ENCODE peak calls at places on chromosomes 4 and X, in four cellular contexts. One of them, this sample, is unnamed.

GRCh38 chr4:176063718-176064117 is 1.9 kb upstream of the WDR17 start:
- DNase-seq in hepatocyte: no peak
- DNase-seq in endothelial cell of umbilical vein: no peak
- DNase-seq in GM23248: no peak
- DNase-seq in this sample: no peak

GRCh38 chr4:8834681-8835220 is 36.9 kb downstream of the HMX1 start:
- DNase-seq in hepatocyte: no peak
- DNase-seq in endothelial cell of umbilical vein: no peak
- DNase-seq in GM23248: no peak
- DNase-seq in this sample: no peak

GRCh38 chr4:52560844-52561280 is 98.2 kb downstream of the USP46 start:
- DNase-seq in hepatocyte: no peak
- DNase-seq in endothelial cell of umbilical vein: no peak
- DNase-seq in GM23248: peak; percentile 89
- DNase-seq in this sample: peak; percentile 84

GRCh38 chrX:17591741-17592110 is 145.6 kb upstream of the SCML1 start:
- DNase-seq in hepatocyte: no peak
- DNase-seq in endothelial cell of umbilical vein: peak; percentile 89
- DNase-seq in GM23248: peak; percentile 77
- DNase-seq in this sample: peak; percentile 85

GRCh38 chrX:118560380-118560932 is 64.8 kb downstream of the DOCK11 start:
- DNase-seq in hepatocyte: no peak
- DNase-seq in endothelial cell of umbilical vein: no peak
- DNase-seq in GM23248: no peak
- DNase-seq in this sample: no peak

GRCh38 chrX:150408561-150408960 is 45.4 kb downstream of the MAMLD1 start:
- DNase-seq in hepatocyte: no peak
- DNase-seq in endothelial cell of umbilical vein: no peak
- DNase-seq in GM23248: no peak
- DNase-seq in this sample: no peak

GRCh38 chr4:98284640-98285046 is 23.5 kb downstream of the RAP1GDS1 start:
- DNase-seq in hepatocyte: peak; percentile 12
- DNase-seq in endothelial cell of umbilical vein: no peak
- DNase-seq in GM23248: peak; percentile 26
- DNase-seq in this sample: peak; percentile 35

GRCh38 chrX:148337873-148338272 is 162.5 kb upstream of the AFF2 start:
- DNase-seq in hepatocyte: no peak
- DNase-seq in endothelial cell of umbilical vein: no peak
- DNase-seq in GM23248: no peak
- DNase-seq in this sample: no peak

GRCh38 chr4:95193391-95194224 is 355.2 kb downstream of the UNC5C start:
- DNase-seq in hepatocyte: no peak
- DNase-seq in endothelial cell of umbilical vein: no peak
- DNase-seq in GM23248: no peak
- DNase-seq in this sample: no peak

GRCh38 chr4:10093801-10094552 is 22.6 kb downstream of the WDR1 start:
- DNase-seq in hepatocyte: peak; percentile 71
- DNase-seq in endothelial cell of umbilical vein: peak; percentile 97
- DNase-seq in GM23248: peak; percentile 88
- DNase-seq in this sample: peak; percentile 98

GRCh38 chrX:34875204-34875603 is 67.4 kb upstream of the FAM47B start:
- DNase-seq in hepatocyte: no peak
- DNase-seq in endothelial cell of umbilical vein: peak; percentile 1
- DNase-seq in GM23248: peak; percentile 61
- DNase-seq in this sample: peak; percentile 78

GRCh38 chrX:130171446-130172126 is at the start of gene RAB33A:
- DNase-seq in hepatocyte: peak; percentile 21
- DNase-seq in endothelial cell of umbilical vein: no peak
- DNase-seq in GM23248: peak; percentile 48
- DNase-seq in this sample: peak; percentile 28

GRCh38 chr4:7842384-7843279 is 97.0 kb downstream of the AFAP1 start:
- DNase-seq in hepatocyte: peak; percentile 65
- DNase-seq in endothelial cell of umbilical vein: peak; percentile 95
- DNase-seq in GM23248: peak; percentile 96
- DNase-seq in this sample: peak; percentile 99

GRCh38 chr4:165814256-165815010 is 58.6 kb upstream of the TLL1 start:
- DNase-seq in hepatocyte: no peak
- DNase-seq in endothelial cell of umbilical vein: peak; percentile 21
- DNase-seq in GM23248: peak; percentile 1
- DNase-seq in this sample: peak; percentile 41

GRCh38 chr4:3375688-3376087 is 66.1 kb upstream of the HGFAC start:
- DNase-seq in hepatocyte: no peak
- DNase-seq in endothelial cell of umbilical vein: peak; percentile 56
- DNase-seq in GM23248: peak; percentile 97
- DNase-seq in this sample: peak; percentile 58

GRCh38 chr4:93359609-93360008 is 468.9 kb upstream of the ATOH1 start:
- DNase-seq in hepatocyte: no peak
- DNase-seq in endothelial cell of umbilical vein: no peak
- DNase-seq in GM23248: no peak
- DNase-seq in this sample: no peak

GRCh38 chrX:107940095-107940494 is 42.1 kb downstream of the TEX13B start:
- DNase-seq in hepatocyte: peak; percentile 11
- DNase-seq in endothelial cell of umbilical vein: no peak
- DNase-seq in GM23248: no peak
- DNase-seq in this sample: peak; percentile 33

GRCh38 chr4:169062861-169063197 is 52.8 kb upstream of the CBR4 start:
- DNase-seq in hepatocyte: peak; percentile 44
- DNase-seq in endothelial cell of umbilical vein: no peak
- DNase-seq in GM23248: peak; percentile 38
- DNase-seq in this sample: peak; percentile 48

GRCh38 chr4:154490589-154491340 is 834 bp downstream of the DCHS2 start:
- DNase-seq in hepatocyte: peak; percentile 49
- DNase-seq in endothelial cell of umbilical vein: no peak
- DNase-seq in GM23248: peak; percentile 6
- DNase-seq in this sample: no peak

GRCh38 chrX:30733852-30734660 is 80.8 kb downstream of the GK start:
- DNase-seq in hepatocyte: no peak
- DNase-seq in endothelial cell of umbilical vein: no peak
- DNase-seq in GM23248: no peak
- DNase-seq in this sample: no peak

GRCh38 chr4:186770446-186771175 is 47.0 kb upstream of the FAT1 start:
- DNase-seq in hepatocyte: no peak
- DNase-seq in endothelial cell of umbilical vein: no peak
- DNase-seq in GM23248: peak; percentile 81
- DNase-seq in this sample: peak; percentile 85

GRCh38 chr4:132227349-132228165 is 921.5 kb upstream of the PCDH10 start:
- DNase-seq in hepatocyte: peak; percentile 90
- DNase-seq in endothelial cell of umbilical vein: peak; percentile 19
- DNase-seq in GM23248: peak; percentile 51
- DNase-seq in this sample: peak; percentile 29
- H2AFZ ChIP-seq in hepatocyte: peak overlapping the region; percentile 62
- H2AFZ ChIP-seq in endothelial cell of umbilical vein: no peak overlapping the region
- H2AFZ ChIP-seq in GM23248: peak overlapping the region; percentile 29
- H2AFZ ChIP-seq in this sample: no peak overlapping the region

GRCh38 chrX:115582871-115583729 is 22.1 kb downstream of the PLS3 start:
- DNase-seq in hepatocyte: peak; percentile 56
- DNase-seq in endothelial cell of umbilical vein: peak; percentile 44
- DNase-seq in GM23248: peak; percentile 65
- DNase-seq in this sample: peak; percentile 62
- H2AFZ ChIP-seq in hepatocyte: no peak overlapping the region
- H2AFZ ChIP-seq in endothelial cell of umbilical vein: no peak overlapping the region
- H2AFZ ChIP-seq in GM23248: peak overlapping the region; percentile 47
- H2AFZ ChIP-seq in this sample: no peak overlapping the region

GRCh38 chr4:173522160-173522873 is 7.7 kb downstream of the HAND2 start:
- DNase-seq in hepatocyte: peak; percentile 93
- DNase-seq in endothelial cell of umbilical vein: peak; percentile 29
- DNase-seq in GM23248: peak; percentile 99
- DNase-seq in this sample: peak; percentile 90
- H2AFZ ChIP-seq in hepatocyte: peak overlapping the region; percentile 23
- H2AFZ ChIP-seq in endothelial cell of umbilical vein: no peak overlapping the region
- H2AFZ ChIP-seq in GM23248: peak overlapping the region; percentile 90
- H2AFZ ChIP-seq in this sample: peak overlapping the region; percentile 18

GRCh38 chrX:46310815-46311497 is 234.3 kb downstream of the ZNF674 start:
- DNase-seq in hepatocyte: no peak
- DNase-seq in endothelial cell of umbilical vein: no peak
- DNase-seq in GM23248: peak; percentile 33
- DNase-seq in this sample: no peak
- H2AFZ ChIP-seq in hepatocyte: no peak overlapping the region
- H2AFZ ChIP-seq in endothelial cell of umbilical vein: no peak overlapping the region
- H2AFZ ChIP-seq in GM23248: peak overlapping the region; percentile 38
- H2AFZ ChIP-seq in this sample: no peak overlapping the region

This sample was measured in fibroblast of lung.